ENCODE peak calls at places on chromosomes 7 and 10, in four cellular contexts. D is HCT116, M is PC-3, L is GM23248. Z is an unnamed sample.

GRCh38 chr7:85286449-85286848 is 99.6 kb upstream of the SEMA3D start:
- DNase-seq in L (peak; percentile 24), D (no peak), M (no peak), Z (no peak)

GRCh38 chr7:151311294-151311864 is 30.2 kb upstream of the NUB1 start:
- DNase-seq in M (peak; percentile 25), D (no peak), L (peak; percentile 24), Z (peak; percentile 84)

GRCh38 chr7:70614237-70614984 is 517.5 kb upstream of the GALNT17 start:
- DNase-seq in D (no peak), L (peak; percentile 79), M (no peak), Z (peak; percentile 47)

GRCh38 chr10:70191906-70192305 is 21.6 kb upstream of the SAR1A start:
- DNase-seq in L (peak; percentile 94), M (peak; percentile 67), D (no peak), Z (no peak)

GRCh38 chr7:27636326-27637006 is 26.2 kb downstream of the HIBADH start:
- DNase-seq in M (peak; percentile 8), D (no peak), L (no peak), Z (peak; percentile 47)

GRCh38 chr7:85529197-85529596 is 342.3 kb upstream of the SEMA3D start:
- DNase-seq in L (peak; percentile 72), M (no peak), D (no peak), Z (peak; percentile 9)

GRCh38 chr7:29091121-29091601 is 55.2 kb downstream of the CPVL start:
- DNase-seq in M (no peak), L (peak; percentile 28), D (no peak), Z (peak; percentile 40)

GRCh38 chr7:23093111-23093510 is 12.5 kb upstream of the KLHL7 start:
- DNase-seq in M (peak; percentile 43), L (peak; percentile 47), D (no peak), Z (no peak)

GRCh38 chr7:100132126-100132525 is 5.4 kb downstream of the MBLAC1 start:
- DNase-seq in M (no peak), D (no peak), L (no peak), Z (no peak)

GRCh38 chr7:137944168-137944567 is 57.7 kb downstream of the CREB3L2 start:
- DNase-seq in M (peak; percentile 23), L (peak; percentile 53), D (no peak), Z (no peak)

GRCh38 chr7:32140540-32140939 is 70.3 kb upstream of the PDE1C start:
- DNase-seq in L (no peak), M (no peak), D (no peak), Z (no peak)

GRCh38 chr7:37504791-37505190 is 56.1 kb upstream of the ELMO1 start:
- DNase-seq in M (no peak), L (no peak), D (no peak), Z (no peak)

GRCh38 chr7:37449621-37450020 is 957 bp upstream of the ELMO1 start:
- DNase-seq in M (no peak), D (no peak), L (no peak), Z (peak; percentile 23)

GRCh38 chr7:12557282-12557681 is 13.2 kb upstream of the SCIN start:
- DNase-seq in D (no peak), L (no peak), M (no peak), Z (peak; percentile 63)

GRCh38 chr10:116779076-116779687 is 36.8 kb upstream of the HSPA12A start:
- DNase-seq in L (peak; percentile 49), D (peak; percentile 35), M (peak; percentile 30), Z (no peak)

GRCh38 chr10:86958831-86959736 is 685 bp downstream of the SNCG start:
- DNase-seq in M (peak; percentile 51), D (peak; percentile 62), L (peak; percentile 49), Z (no peak)

GRCh38 chr10:47042199-47042473 is 130.9 kb downstream of the PTPN20 start:
- DNase-seq in M (no peak), D (no peak), L (no peak), Z (no peak)

GRCh38 chr10:12785338-12785934 is 216.1 kb downstream of the CCDC3 start:
- DNase-seq in D (no peak), M (peak; percentile 22), L (no peak), Z (no peak)

GRCh38 chr10:130338588-130339070 is 202.4 kb downstream of the GLRX3 start:
- DNase-seq in L (no peak), M (no peak), D (no peak), Z (no peak)

DNA sequence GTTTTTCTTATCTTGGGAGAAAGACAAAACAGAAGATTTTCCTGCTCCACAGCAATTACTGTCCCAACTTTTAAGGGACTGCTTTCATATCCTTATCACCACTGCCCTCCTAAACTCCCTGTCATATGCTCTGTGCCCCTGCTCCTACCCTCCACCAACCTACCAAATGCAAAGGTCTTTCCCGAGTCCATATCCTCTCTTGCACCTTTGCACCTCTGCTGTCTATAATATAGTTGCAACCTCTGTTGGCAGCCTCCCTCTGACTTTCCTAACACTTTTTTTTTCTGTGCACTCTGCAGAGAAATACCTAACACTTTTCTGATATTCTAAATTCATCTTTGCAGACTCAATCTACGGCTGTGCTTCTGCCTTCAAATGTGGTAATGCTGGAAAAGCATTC is 84.9 kb downstream of the DNMBP start:
- DNase-seq in L (no peak), D (no peak), M (no peak), Z (no peak)
- H2AFZ ChIP-seq in L (no peak overlapping the region), D (no peak overlapping the region), M (no peak overlapping the region), Z (no peak overlapping the region)

DNA sequence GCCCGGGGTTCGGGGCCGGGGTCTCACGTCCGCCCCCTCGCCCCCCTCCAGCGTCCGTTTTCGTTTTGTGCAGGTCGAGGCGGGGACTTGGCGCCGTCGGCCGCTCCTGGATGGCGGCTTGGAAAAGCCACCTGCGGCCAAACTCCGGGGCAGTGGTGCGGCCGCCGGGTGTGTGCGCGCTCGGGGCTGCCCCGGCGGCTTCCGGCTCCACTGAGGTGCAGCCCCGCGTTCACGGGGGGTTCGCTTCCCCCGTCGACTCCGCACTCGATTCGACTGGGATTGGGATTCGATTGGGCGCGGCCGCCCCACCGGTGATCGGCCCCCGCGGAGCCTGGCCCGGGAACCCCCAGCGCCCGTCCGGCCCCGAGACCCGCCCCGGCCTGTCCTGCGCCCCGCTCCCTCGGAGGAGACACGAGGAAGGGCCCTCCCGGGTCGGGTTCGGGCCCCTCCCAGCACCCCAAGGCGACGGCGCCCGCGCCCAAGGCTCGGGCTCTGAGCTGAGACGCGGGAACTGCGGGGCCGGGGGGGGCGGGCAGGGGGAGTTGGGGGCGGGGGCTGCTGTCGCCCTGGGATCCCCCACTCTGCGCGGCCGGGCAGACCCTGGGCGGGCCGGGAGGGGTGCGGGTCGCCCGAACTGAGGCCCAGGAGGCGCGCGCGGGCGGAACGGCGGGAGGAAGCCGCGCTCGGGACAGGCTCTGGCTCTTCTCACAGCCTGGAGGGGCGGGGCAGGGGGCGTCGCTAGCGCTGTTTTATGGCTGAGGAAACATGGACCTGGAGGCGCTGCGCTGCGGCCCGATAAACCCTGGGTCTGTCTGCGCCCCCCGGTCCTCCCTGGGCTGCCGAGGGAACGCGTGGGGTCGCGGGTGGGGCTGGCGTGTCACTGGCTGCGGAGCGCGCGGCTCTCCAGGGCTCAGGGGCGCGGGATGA is 1.6 kb upstream of the NKX6-2 start:
- DNase-seq in M (no peak), D (no peak), L (no peak), Z (peak; percentile 83)
- TF ChIP-seq EZH2 in M (peak; percentile 52), D (no peak), L (peak; percentile 19), Z (peak; percentile 78)

GRCh38 chr7:141074162-141074989 is 512 bp downstream of the TMEM178B start:
- DNase-seq in M (peak; percentile 10), L (peak; percentile 17), D (no peak), Z (peak; percentile 62)

GRCh38 chr7:141079223-141079622 is 5.4 kb downstream of the TMEM178B start:
- DNase-seq in D (no peak), L (no peak), M (no peak), Z (no peak)

GRCh38 chr7:141073641-141074161 is at the start of gene TMEM178B:
- DNase-seq in D (no peak), L (peak; percentile 7), M (peak; percentile 1), Z (peak; percentile 68)

GRCh38 chr7:141074997-141075396 is 1.1 kb downstream of the TMEM178B start:
- DNase-seq in M (no peak), L (no peak), D (no peak), Z (no peak)

DNA sequence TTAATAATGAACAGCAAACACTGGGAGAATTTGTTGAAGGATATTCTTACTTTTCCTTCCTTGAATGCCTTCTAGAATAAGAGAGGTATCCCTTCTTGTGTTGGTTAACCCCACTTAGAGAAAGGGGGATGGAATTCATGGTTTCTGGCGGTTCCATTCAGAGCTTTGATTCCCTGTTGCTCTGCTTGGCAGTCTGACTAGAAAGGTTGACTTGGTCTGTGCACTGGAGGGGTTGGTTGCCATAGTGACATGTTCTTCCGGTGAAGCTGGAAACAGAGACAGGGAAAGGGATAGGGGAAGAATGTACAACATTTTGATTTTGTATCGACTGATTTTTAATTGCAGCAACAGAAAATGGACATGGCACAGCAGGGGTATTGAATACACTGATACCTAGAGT is 2.5 kb downstream of the TMEM178B start:
- DNase-seq in L (no peak), M (no peak), D (no peak), Z (peak; percentile 66)
- TF ChIP-seq EZH2phosphoT487 in L (no peak), M (no peak), D (no peak), Z (no peak)

DNA sequence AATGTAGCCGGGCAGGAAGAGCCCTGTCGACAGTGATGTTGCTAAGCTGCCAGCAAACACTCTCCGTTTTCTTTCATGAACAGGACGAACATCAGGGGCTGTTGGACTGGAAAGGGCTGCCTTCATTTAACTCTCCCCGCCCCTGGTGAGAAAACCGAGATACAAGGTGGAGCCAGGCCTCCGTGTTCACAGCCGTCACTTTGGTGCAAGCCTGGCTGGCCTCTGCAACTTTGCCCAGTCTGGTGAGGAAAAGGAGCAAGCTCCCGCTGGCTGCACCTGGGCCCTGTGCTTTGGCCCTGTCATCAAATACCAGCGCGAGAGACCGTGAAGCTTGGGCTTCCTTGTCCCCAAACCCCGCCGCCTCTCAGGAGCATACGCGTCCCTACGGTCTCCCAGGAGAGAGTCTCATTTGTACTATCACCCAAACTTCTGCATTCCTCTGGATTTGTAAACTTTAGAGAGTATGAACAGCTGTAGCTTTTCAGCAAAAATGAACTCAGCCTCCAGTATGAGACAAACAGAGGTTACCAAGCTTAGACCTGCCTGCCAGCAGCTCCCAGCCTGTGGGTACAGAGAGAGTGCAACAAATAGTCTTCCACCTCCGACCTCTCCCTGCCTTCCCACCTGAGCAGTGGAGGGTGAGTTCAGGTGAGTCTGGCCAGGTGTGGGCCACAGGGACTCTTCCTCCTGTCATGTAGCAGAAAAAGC is 445.3 kb upstream of the MGMT start:
- DNase-seq in D (no peak), L (no peak), M (no peak), Z (peak; percentile 69)
- H2AFZ ChIP-seq in D (no peak overlapping the region), L (no peak overlapping the region), M (no peak overlapping the region), Z (peak overlapping the region; percentile 85)

DNA sequence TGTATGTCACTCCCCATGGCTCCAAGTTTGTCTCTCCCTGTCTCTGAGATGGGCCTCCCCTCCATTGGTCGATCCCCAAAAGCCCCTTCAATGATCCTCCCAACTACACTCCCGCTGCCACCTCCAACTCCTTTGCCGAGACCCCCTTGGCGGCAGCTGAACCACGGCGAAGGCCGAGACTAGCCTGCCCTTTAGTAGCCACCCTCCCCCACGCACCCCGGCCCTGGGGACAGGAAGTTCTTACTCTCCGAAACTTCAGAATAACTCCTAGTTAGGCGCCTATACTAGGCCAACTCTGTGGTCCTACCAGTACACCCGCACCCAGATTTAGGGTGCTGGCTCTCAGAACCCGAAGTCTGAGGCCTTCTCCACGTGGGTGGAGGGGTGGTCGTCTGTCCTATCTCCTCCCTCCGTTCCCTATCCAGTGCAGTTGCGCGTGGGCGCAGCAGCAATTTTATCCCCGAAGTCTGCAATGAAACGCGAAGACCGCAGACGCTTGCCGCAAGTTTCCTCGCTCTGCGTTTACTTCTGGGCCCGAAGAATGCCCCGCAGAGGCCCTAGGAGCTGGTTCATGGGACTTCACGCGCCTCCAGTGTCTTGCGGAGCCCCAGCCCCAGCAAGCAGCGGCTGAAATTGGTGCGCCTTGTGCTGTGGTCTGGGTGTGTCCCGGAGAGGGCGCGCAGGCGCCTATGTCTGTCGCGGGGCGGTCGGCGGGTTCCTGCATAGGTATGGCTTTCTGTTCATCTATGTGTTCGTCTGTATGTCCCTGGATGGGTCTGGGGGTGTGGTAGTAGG is 82.6 kb upstream of the SLF2 start:
- DNase-seq in M (no peak), D (no peak), L (no peak), Z (peak; percentile 69)
- TF ChIP-seq EZH2 in M (no peak), D (no peak), L (no peak), Z (peak; percentile 84)